ENCODE peak calls at places on chromosomes 4 and X, in ten cellular contexts. W is iPS-NIHi11, D is T47D, T is choroid plexus epithelial cell, I is anterior cingulate cortex, J is activated T-cell treated with anti-CD3 and anti-CD28 coated beads for 1 hour, F is NCI-H345, G is dermis blood vessel endothelial cell, B is SW 1271, H is amniotic stem cell. K is an unnamed sample.

GRCh38 chr4:163171590-163171989 is 4.9 kb upstream of the NAF1 start:
- DNase-seq in W (no peak), D (no peak), T (no peak), I (no peak), J (no peak), F (no peak), G (no peak), B (no peak), H (no peak), K (no peak)

GRCh38 chr4:52957220-52957686 is 95.1 kb downstream of the RASL11B start:
- DNase-seq in W (no peak), D (no peak), T (peak), I (no peak), J (no peak), F (peak), G (no peak), B (no peak), H (no peak), K (no peak)

GRCh38 chrX:108312011-108312410 is 126.2 kb downstream of the COL4A6 start:
- DNase-seq in W (no peak), D (no peak), T (no peak), I (no peak), J (no peak), F (no peak), G (no peak), B (no peak), H (no peak), K (no peak)

GRCh38 chrX:46913710-46914109 is 1.5 kb downstream of the JADE3 start:
- DNase-seq in W (no peak), D (peak), T (peak), I (no peak), J (no peak), F (no peak), G (peak), B (no peak), H (no peak), K (no peak)

GRCh38 chr4:54274786-54275503 is 45.9 kb downstream of the PDGFRA start:
- DNase-seq in W (no peak), D (no peak), T (no peak), I (no peak), J (no peak), F (no peak), G (no peak), B (no peak), H (no peak), K (no peak)

GRCh38 chr4:128468485-128468989 is 180.9 kb upstream of the PGRMC2 start:
- DNase-seq in W (no peak), D (no peak), T (peak), I (no peak), J (no peak), F (no peak), G (peak), B (no peak), H (peak), K (peak)

GRCh38 chrX:580020-580419 is 50.6 kb upstream of the SHOX start:
- DNase-seq in W (no peak), D (no peak), T (no peak), I (no peak), J (no peak), F (no peak), G (no peak), B (no peak), H (no peak), K (no peak)

GRCh38 chr4:126395661-126396060 is 1080.9 kb downstream of the FAT4 start:
- DNase-seq in W (no peak), D (no peak), T (peak), I (no peak), J (no peak), F (no peak), G (no peak), B (no peak), H (no peak), K (no peak)

GRCh38 chr4:3527914-3528876 is 4.0 kb downstream of the LRPAP1 start:
- DNase-seq in W (no peak), D (no peak), T (no peak), I (no peak), J (no peak), F (no peak), G (no peak), B (no peak), H (no peak), K (no peak)

K was measured in caudate nucleus.